ENCODE peak calls at places on chromosomes 4 and X, in nine cellular contexts. One of them, this sample, is unnamed.

GRCh38 chrX:43618376-43619205 is 37.5 kb upstream of the MAOA start:
- DNase-seq in activated CD4-positive, alpha-beta T cell treated with anti-CD3 and anti-CD28 coated beads, Interleukin-2, amount 50 U/mL, for 48 hours: no peak
- DNase-seq in EH: no peak
- DNase-seq in fibroblast of pulmonary artery: no peak
- DNase-seq in NCI-H1092: no peak
- DNase-seq in spleen: no peak
- DNase-seq in KG1: no peak
- DNase-seq in DMS153: no peak
- DNase-seq in NCI-H2081: no peak
- DNase-seq in this sample: no peak

GRCh38 chrX:143853488-143853887 is 30.4 kb upstream of the UBE2NL start:
- DNase-seq in KG1: no peak
- DNase-seq in fibroblast of pulmonary artery: peak
- DNase-seq in activated CD4-positive, alpha-beta T cell treated with anti-CD3 and anti-CD28 coated beads, Interleukin-2, amount 50 U/mL, for 48 hours: no peak
- DNase-seq in spleen: no peak
- DNase-seq in NCI-H2081: no peak
- DNase-seq in EH: no peak
- DNase-seq in DMS153: no peak
- DNase-seq in NCI-H1092: no peak
- DNase-seq in this sample: no peak

GRCh38 chr4:138182838-138183426 is 59.2 kb downstream of the SLC7A11 start:
- DNase-seq in NCI-H2081: peak
- DNase-seq in DMS153: peak
- DNase-seq in fibroblast of pulmonary artery: peak
- DNase-seq in NCI-H1092: peak
- DNase-seq in activated CD4-positive, alpha-beta T cell treated with anti-CD3 and anti-CD28 coated beads, Interleukin-2, amount 50 U/mL, for 48 hours: no peak
- DNase-seq in KG1: no peak
- DNase-seq in EH: peak
- DNase-seq in spleen: no peak
- DNase-seq in this sample: peak

GRCh38 chr4:110615366-110616161 is 7.3 kb downstream of the PITX2 start:
- DNase-seq in fibroblast of pulmonary artery: no peak
- DNase-seq in NCI-H1092: no peak
- DNase-seq in DMS153: no peak
- DNase-seq in KG1: no peak
- DNase-seq in spleen: no peak
- DNase-seq in EH: no peak
- DNase-seq in activated CD4-positive, alpha-beta T cell treated with anti-CD3 and anti-CD28 coated beads, Interleukin-2, amount 50 U/mL, for 48 hours: no peak
- DNase-seq in NCI-H2081: no peak
- DNase-seq in this sample: no peak

GRCh38 chr4:177447417-177448004 is 5.3 kb upstream of the AGA start:
- DNase-seq in NCI-H2081: no peak
- DNase-seq in DMS153: no peak
- DNase-seq in KG1: no peak
- DNase-seq in EH: no peak
- DNase-seq in spleen: no peak
- DNase-seq in NCI-H1092: no peak
- DNase-seq in fibroblast of pulmonary artery: no peak
- DNase-seq in activated CD4-positive, alpha-beta T cell treated with anti-CD3 and anti-CD28 coated beads, Interleukin-2, amount 50 U/mL, for 48 hours: no peak
- DNase-seq in this sample: no peak

GRCh38 chr4:7649741-7650531 is 215.2 kb upstream of the PSAPL1 start:
- DNase-seq in KG1: peak
- DNase-seq in DMS153: no peak
- DNase-seq in fibroblast of pulmonary artery: peak
- DNase-seq in EH: peak
- DNase-seq in NCI-H1092: no peak
- DNase-seq in spleen: peak
- DNase-seq in NCI-H2081: no peak
- DNase-seq in activated CD4-positive, alpha-beta T cell treated with anti-CD3 and anti-CD28 coated beads, Interleukin-2, amount 50 U/mL, for 48 hours: peak
- DNase-seq in this sample: peak

GRCh38 chr4:8315343-8316250 is 46.0 kb downstream of the HTRA3 start:
- DNase-seq in fibroblast of pulmonary artery: peak
- DNase-seq in KG1: no peak
- DNase-seq in NCI-H1092: peak
- DNase-seq in spleen: peak
- DNase-seq in DMS153: no peak
- DNase-seq in EH: peak
- DNase-seq in activated CD4-positive, alpha-beta T cell treated with anti-CD3 and anti-CD28 coated beads, Interleukin-2, amount 50 U/mL, for 48 hours: no peak
- DNase-seq in NCI-H2081: peak
- DNase-seq in this sample: peak

GRCh38 chr4:68373513-68373912 is 23.6 kb upstream of the YTHDC1 start:
- DNase-seq in KG1: no peak
- DNase-seq in activated CD4-positive, alpha-beta T cell treated with anti-CD3 and anti-CD28 coated beads, Interleukin-2, amount 50 U/mL, for 48 hours: peak
- DNase-seq in fibroblast of pulmonary artery: peak
- DNase-seq in spleen: peak
- DNase-seq in NCI-H1092: no peak
- DNase-seq in DMS153: peak
- DNase-seq in NCI-H2081: no peak
- DNase-seq in EH: peak
- DNase-seq in this sample: peak

GRCh38 chr4:121238461-121238860 is 74.3 kb upstream of the TNIP3 start:
- DNase-seq in spleen: no peak
- DNase-seq in fibroblast of pulmonary artery: no peak
- DNase-seq in KG1: no peak
- DNase-seq in activated CD4-positive, alpha-beta T cell treated with anti-CD3 and anti-CD28 coated beads, Interleukin-2, amount 50 U/mL, for 48 hours: no peak
- DNase-seq in DMS153: no peak
- DNase-seq in NCI-H2081: no peak
- DNase-seq in EH: no peak
- DNase-seq in NCI-H1092: no peak
- DNase-seq in this sample: no peak

GRCh38 chr4:25670991-25671390 is 15.3 kb downstream of the SLC34A2 start:
- DNase-seq in EH: no peak
- DNase-seq in DMS153: no peak
- DNase-seq in NCI-H1092: no peak
- DNase-seq in NCI-H2081: no peak
- DNase-seq in spleen: no peak
- DNase-seq in fibroblast of pulmonary artery: no peak
- DNase-seq in activated CD4-positive, alpha-beta T cell treated with anti-CD3 and anti-CD28 coated beads, Interleukin-2, amount 50 U/mL, for 48 hours: no peak
- DNase-seq in KG1: no peak
- DNase-seq in this sample: no peak

GRCh38 chr4:2637956-2638552 is 101.6 kb downstream of the FAM193A start:
- DNase-seq in KG1: no peak
- DNase-seq in DMS153: no peak
- DNase-seq in fibroblast of pulmonary artery: no peak
- DNase-seq in EH: no peak
- DNase-seq in NCI-H1092: no peak
- DNase-seq in activated CD4-positive, alpha-beta T cell treated with anti-CD3 and anti-CD28 coated beads, Interleukin-2, amount 50 U/mL, for 48 hours: no peak
- DNase-seq in NCI-H2081: peak
- DNase-seq in spleen: no peak
- DNase-seq in this sample: no peak

GRCh38 chr4:1969928-1970723 is 38.6 kb downstream of the NELFA start:
- DNase-seq in DMS153: no peak
- DNase-seq in KG1: no peak
- DNase-seq in spleen: peak
- DNase-seq in fibroblast of pulmonary artery: no peak
- DNase-seq in EH: no peak
- DNase-seq in NCI-H1092: no peak
- DNase-seq in activated CD4-positive, alpha-beta T cell treated with anti-CD3 and anti-CD28 coated beads, Interleukin-2, amount 50 U/mL, for 48 hours: no peak
- DNase-seq in NCI-H2081: no peak
- DNase-seq in this sample: no peak

GRCh38 chrX:22433292-22434070 is 160.8 kb downstream of the CBLL2 start:
- DNase-seq in spleen: no peak
- DNase-seq in DMS153: no peak
- DNase-seq in KG1: no peak
- DNase-seq in NCI-H2081: no peak
- DNase-seq in fibroblast of pulmonary artery: peak
- DNase-seq in NCI-H1092: no peak
- DNase-seq in EH: no peak
- DNase-seq in activated CD4-positive, alpha-beta T cell treated with anti-CD3 and anti-CD28 coated beads, Interleukin-2, amount 50 U/mL, for 48 hours: no peak
- DNase-seq in this sample: no peak

GRCh38 chr4:119632216-119632615 is 3.6 kb upstream of the PDE5A start:
- DNase-seq in fibroblast of pulmonary artery: peak
- DNase-seq in DMS153: no peak
- DNase-seq in spleen: no peak
- DNase-seq in NCI-H1092: no peak
- DNase-seq in KG1: no peak
- DNase-seq in activated CD4-positive, alpha-beta T cell treated with anti-CD3 and anti-CD28 coated beads, Interleukin-2, amount 50 U/mL, for 48 hours: no peak
- DNase-seq in EH: peak
- DNase-seq in NCI-H2081: no peak
- DNase-seq in this sample: peak

GRCh38 chr4:115851918-115852766 is 738.7 kb upstream of the NDST4 start:
- DNase-seq in KG1: peak
- DNase-seq in activated CD4-positive, alpha-beta T cell treated with anti-CD3 and anti-CD28 coated beads, Interleukin-2, amount 50 U/mL, for 48 hours: peak
- DNase-seq in NCI-H1092: peak
- DNase-seq in spleen: peak
- DNase-seq in fibroblast of pulmonary artery: peak
- DNase-seq in DMS153: peak
- DNase-seq in NCI-H2081: peak
- DNase-seq in EH: no peak
- DNase-seq in this sample: peak

GRCh38 chr4:87884976-87885574 is 52.3 kb downstream of the MEPE start:
- DNase-seq in KG1: no peak
- DNase-seq in NCI-H2081: no peak
- DNase-seq in DMS153: no peak
- DNase-seq in activated CD4-positive, alpha-beta T cell treated with anti-CD3 and anti-CD28 coated beads, Interleukin-2, amount 50 U/mL, for 48 hours: no peak
- DNase-seq in NCI-H1092: no peak
- DNase-seq in fibroblast of pulmonary artery: no peak
- DNase-seq in EH: peak
- DNase-seq in spleen: no peak
- DNase-seq in this sample: no peak

GRCh38 chr4:178556796-178557195 is 1114.6 kb upstream of the AGA start:
- DNase-seq in fibroblast of pulmonary artery: no peak
- DNase-seq in NCI-H2081: no peak
- DNase-seq in DMS153: no peak
- DNase-seq in EH: no peak
- DNase-seq in NCI-H1092: no peak
- DNase-seq in KG1: no peak
- DNase-seq in activated CD4-positive, alpha-beta T cell treated with anti-CD3 and anti-CD28 coated beads, Interleukin-2, amount 50 U/mL, for 48 hours: no peak
- DNase-seq in spleen: no peak
- DNase-seq in this sample: no peak

GRCh38 chr4:184755278-184755677 is 21.4 kb upstream of the CENPU start:
- DNase-seq in DMS153: no peak
- DNase-seq in NCI-H1092: no peak
- DNase-seq in activated CD4-positive, alpha-beta T cell treated with anti-CD3 and anti-CD28 coated beads, Interleukin-2, amount 50 U/mL, for 48 hours: no peak
- DNase-seq in NCI-H2081: no peak
- DNase-seq in EH: peak
- DNase-seq in spleen: no peak
- DNase-seq in KG1: no peak
- DNase-seq in fibroblast of pulmonary artery: peak
- DNase-seq in this sample: peak

GRCh38 chr4:173801876-173802713 is 272.1 kb upstream of the HAND2 start:
- DNase-seq in DMS153: no peak
- DNase-seq in fibroblast of pulmonary artery: peak
- DNase-seq in KG1: no peak
- DNase-seq in EH: no peak
- DNase-seq in NCI-H2081: no peak
- DNase-seq in NCI-H1092: no peak
- DNase-seq in spleen: no peak
- DNase-seq in activated CD4-positive, alpha-beta T cell treated with anti-CD3 and anti-CD28 coated beads, Interleukin-2, amount 50 U/mL, for 48 hours: no peak
- DNase-seq in this sample: peak

GRCh38 chr4:164779811-164780216 is 25.9 kb downstream of the SMIM31 start:
- DNase-seq in DMS153: no peak
- DNase-seq in fibroblast of pulmonary artery: peak
- DNase-seq in NCI-H2081: peak
- DNase-seq in activated CD4-positive, alpha-beta T cell treated with anti-CD3 and anti-CD28 coated beads, Interleukin-2, amount 50 U/mL, for 48 hours: peak
- DNase-seq in NCI-H1092: no peak
- DNase-seq in KG1: no peak
- DNase-seq in EH: peak
- DNase-seq in spleen: no peak
- DNase-seq in this sample: peak

GRCh38 chrX:72554448-72555140 is 18.0 kb downstream of the HDAC8 start:
- DNase-seq in NCI-H2081: no peak
- DNase-seq in activated CD4-positive, alpha-beta T cell treated with anti-CD3 and anti-CD28 coated beads, Interleukin-2, amount 50 U/mL, for 48 hours: peak
- DNase-seq in EH: no peak
- DNase-seq in KG1: no peak
- DNase-seq in spleen: no peak
- DNase-seq in fibroblast of pulmonary artery: no peak
- DNase-seq in DMS153: no peak
- DNase-seq in NCI-H1092: no peak
- DNase-seq in this sample: no peak

GRCh38 chr4:11421116-11421515 is 7.6 kb downstream of the HS3ST1 start:
- DNase-seq in spleen: no peak
- DNase-seq in DMS153: no peak
- DNase-seq in activated CD4-positive, alpha-beta T cell treated with anti-CD3 and anti-CD28 coated beads, Interleukin-2, amount 50 U/mL, for 48 hours: no peak
- DNase-seq in NCI-H1092: no peak
- DNase-seq in EH: no peak
- DNase-seq in KG1: no peak
- DNase-seq in NCI-H2081: no peak
- DNase-seq in fibroblast of pulmonary artery: no peak
- DNase-seq in this sample: no peak

GRCh38 chr4:139014391-139015268 is 951 bp upstream of the NOCT start:
- DNase-seq in spleen: no peak
- DNase-seq in NCI-H1092: no peak
- DNase-seq in KG1: no peak
- DNase-seq in DMS153: no peak
- DNase-seq in fibroblast of pulmonary artery: peak
- DNase-seq in EH: peak
- DNase-seq in NCI-H2081: no peak
- DNase-seq in activated CD4-positive, alpha-beta T cell treated with anti-CD3 and anti-CD28 coated beads, Interleukin-2, amount 50 U/mL, for 48 hours: no peak
- DNase-seq in this sample: peak

GRCh38 chr4:3290889-3291321 is 1.9 kb upstream of the RGS12 start:
- DNase-seq in KG1: no peak
- DNase-seq in spleen: no peak
- DNase-seq in NCI-H1092: no peak
- DNase-seq in DMS153: no peak
- DNase-seq in activated CD4-positive, alpha-beta T cell treated with anti-CD3 and anti-CD28 coated beads, Interleukin-2, amount 50 U/mL, for 48 hours: no peak
- DNase-seq in fibroblast of pulmonary artery: no peak
- DNase-seq in EH: no peak
- DNase-seq in NCI-H2081: no peak
- DNase-seq in this sample: no peak

GRCh38 chr4:87698394-87698793 is 48.3 kb downstream of the DMP1 start:
- DNase-seq in fibroblast of pulmonary artery: no peak
- DNase-seq in NCI-H2081: no peak
- DNase-seq in NCI-H1092: no peak
- DNase-seq in KG1: no peak
- DNase-seq in activated CD4-positive, alpha-beta T cell treated with anti-CD3 and anti-CD28 coated beads, Interleukin-2, amount 50 U/mL, for 48 hours: no peak
- DNase-seq in spleen: no peak
- DNase-seq in DMS153: no peak
- DNase-seq in EH: no peak
- DNase-seq in this sample: no peak

This sample was measured in GM03348.